ENCODE peak calls at places on chromosomes 4 and X, in ten cellular contexts. One of them, this sample, is unnamed.

GRCh38 chr4:948101-948935 is 16.1 kb downstream of the TMEM175 start:
- DNase-seq in fibroblast of villous mesenchyme: no peak
- DNase-seq in stimulated activated CD4-positive, alpha-beta T cell treated with anti-CD3 and anti-CD28 coated beads, Interleukin-4, amount 100 ng/mL, for 4 hours: no peak
- DNase-seq in heart right ventricle: no peak
- DNase-seq in AG08396: no peak
- DNase-seq in cardiac fibroblast: no peak
- DNase-seq in EH: no peak
- DNase-seq in NCI-H1436: no peak
- DNase-seq in NCI-H1694 treated with DMSO at 0.1 percent for 48 hours: no peak
- DNase-seq in HT1080: no peak
- DNase-seq in this sample: no peak

GRCh38 chr4:28654618-28655017 is 1794.0 kb downstream of the STIM2 start:
- DNase-seq in fibroblast of villous mesenchyme: no peak
- DNase-seq in stimulated activated CD4-positive, alpha-beta T cell treated with anti-CD3 and anti-CD28 coated beads, Interleukin-4, amount 100 ng/mL, for 4 hours: no peak
- DNase-seq in heart right ventricle: no peak
- DNase-seq in AG08396: no peak
- DNase-seq in cardiac fibroblast: peak
- DNase-seq in EH: no peak
- DNase-seq in NCI-H1436: no peak
- DNase-seq in NCI-H1694 treated with DMSO at 0.1 percent for 48 hours: no peak
- DNase-seq in HT1080: peak
- DNase-seq in this sample: no peak

GRCh38 chr4:36392049-36392448 is 110.6 kb downstream of the DTHD1 start:
- DNase-seq in fibroblast of villous mesenchyme: no peak
- DNase-seq in stimulated activated CD4-positive, alpha-beta T cell treated with anti-CD3 and anti-CD28 coated beads, Interleukin-4, amount 100 ng/mL, for 4 hours: no peak
- DNase-seq in heart right ventricle: no peak
- DNase-seq in AG08396: no peak
- DNase-seq in cardiac fibroblast: no peak
- DNase-seq in EH: no peak
- DNase-seq in NCI-H1436: no peak
- DNase-seq in NCI-H1694 treated with DMSO at 0.1 percent for 48 hours: no peak
- DNase-seq in HT1080: peak
- DNase-seq in this sample: peak

GRCh38 chr4:1060121-1060520 is 48.7 kb downstream of the FGFRL1 start:
- DNase-seq in fibroblast of villous mesenchyme: no peak
- DNase-seq in stimulated activated CD4-positive, alpha-beta T cell treated with anti-CD3 and anti-CD28 coated beads, Interleukin-4, amount 100 ng/mL, for 4 hours: no peak
- DNase-seq in heart right ventricle: no peak
- DNase-seq in AG08396: no peak
- DNase-seq in cardiac fibroblast: no peak
- DNase-seq in EH: no peak
- DNase-seq in NCI-H1436: no peak
- DNase-seq in NCI-H1694 treated with DMSO at 0.1 percent for 48 hours: no peak
- DNase-seq in HT1080: no peak
- DNase-seq in this sample: no peak

GRCh38 chrX:19924285-19924684 is 36.9 kb upstream of the SH3KBP1 start:
- DNase-seq in fibroblast of villous mesenchyme: no peak
- DNase-seq in stimulated activated CD4-positive, alpha-beta T cell treated with anti-CD3 and anti-CD28 coated beads, Interleukin-4, amount 100 ng/mL, for 4 hours: no peak
- DNase-seq in heart right ventricle: no peak
- DNase-seq in AG08396: no peak
- DNase-seq in cardiac fibroblast: no peak
- DNase-seq in EH: peak
- DNase-seq in NCI-H1436: no peak
- DNase-seq in NCI-H1694 treated with DMSO at 0.1 percent for 48 hours: no peak
- DNase-seq in HT1080: peak
- DNase-seq in this sample: peak

GRCh38 chrX:150887906-150888465 is 10.5 kb downstream of the CD99L2 start:
- DNase-seq in fibroblast of villous mesenchyme: peak
- DNase-seq in stimulated activated CD4-positive, alpha-beta T cell treated with anti-CD3 and anti-CD28 coated beads, Interleukin-4, amount 100 ng/mL, for 4 hours: no peak
- DNase-seq in heart right ventricle: no peak
- DNase-seq in AG08396: no peak
- DNase-seq in cardiac fibroblast: peak
- DNase-seq in EH: peak
- DNase-seq in NCI-H1436: no peak
- DNase-seq in NCI-H1694 treated with DMSO at 0.1 percent for 48 hours: no peak
- DNase-seq in HT1080: peak
- DNase-seq in this sample: peak

GRCh38 chrX:12758291-12758690 is 32.9 kb upstream of the PRPS2 start:
- DNase-seq in fibroblast of villous mesenchyme: no peak
- DNase-seq in stimulated activated CD4-positive, alpha-beta T cell treated with anti-CD3 and anti-CD28 coated beads, Interleukin-4, amount 100 ng/mL, for 4 hours: no peak
- DNase-seq in heart right ventricle: no peak
- DNase-seq in AG08396: no peak
- DNase-seq in cardiac fibroblast: no peak
- DNase-seq in EH: peak
- DNase-seq in NCI-H1436: no peak
- DNase-seq in NCI-H1694 treated with DMSO at 0.1 percent for 48 hours: no peak
- DNase-seq in HT1080: no peak
- DNase-seq in this sample: peak

GRCh38 chr4:114076865-114077264 is 97.4 kb upstream of the ARSJ start:
- DNase-seq in fibroblast of villous mesenchyme: no peak
- DNase-seq in stimulated activated CD4-positive, alpha-beta T cell treated with anti-CD3 and anti-CD28 coated beads, Interleukin-4, amount 100 ng/mL, for 4 hours: no peak
- DNase-seq in heart right ventricle: no peak
- DNase-seq in AG08396: no peak
- DNase-seq in cardiac fibroblast: peak
- DNase-seq in EH: peak
- DNase-seq in NCI-H1436: no peak
- DNase-seq in NCI-H1694 treated with DMSO at 0.1 percent for 48 hours: no peak
- DNase-seq in HT1080: peak
- DNase-seq in this sample: no peak

GRCh38 chr4:72119946-72120345 is 88.1 kb downstream of the NPFFR2 start:
- DNase-seq in fibroblast of villous mesenchyme: no peak
- DNase-seq in stimulated activated CD4-positive, alpha-beta T cell treated with anti-CD3 and anti-CD28 coated beads, Interleukin-4, amount 100 ng/mL, for 4 hours: no peak
- DNase-seq in heart right ventricle: no peak
- DNase-seq in AG08396: no peak
- DNase-seq in cardiac fibroblast: no peak
- DNase-seq in EH: no peak
- DNase-seq in NCI-H1436: no peak
- DNase-seq in NCI-H1694 treated with DMSO at 0.1 percent for 48 hours: no peak
- DNase-seq in HT1080: peak
- DNase-seq in this sample: peak

GRCh38 chr4:122876456-122876855 is 45.9 kb downstream of the NUDT6 start:
- DNase-seq in fibroblast of villous mesenchyme: no peak
- DNase-seq in stimulated activated CD4-positive, alpha-beta T cell treated with anti-CD3 and anti-CD28 coated beads, Interleukin-4, amount 100 ng/mL, for 4 hours: no peak
- DNase-seq in heart right ventricle: no peak
- DNase-seq in AG08396: no peak
- DNase-seq in cardiac fibroblast: peak
- DNase-seq in EH: peak
- DNase-seq in NCI-H1436: no peak
- DNase-seq in NCI-H1694 treated with DMSO at 0.1 percent for 48 hours: no peak
- DNase-seq in HT1080: no peak
- DNase-seq in this sample: no peak

GRCh38 chr4:52423967-52424366 is 235.1 kb downstream of the USP46 start:
- DNase-seq in fibroblast of villous mesenchyme: no peak
- DNase-seq in stimulated activated CD4-positive, alpha-beta T cell treated with anti-CD3 and anti-CD28 coated beads, Interleukin-4, amount 100 ng/mL, for 4 hours: no peak
- DNase-seq in heart right ventricle: no peak
- DNase-seq in AG08396: no peak
- DNase-seq in cardiac fibroblast: no peak
- DNase-seq in EH: no peak
- DNase-seq in NCI-H1436: no peak
- DNase-seq in NCI-H1694 treated with DMSO at 0.1 percent for 48 hours: no peak
- DNase-seq in HT1080: peak
- DNase-seq in this sample: no peak